ENCODE peak calls at places on chromosomes 13 and 19, in nine cellular contexts. R is activated T-cell treated with anti-CD3 and anti-CD28 coated beads for 1 hour; Y is GM23248; D is stimulated activated CD4-positive, alpha-beta T cell treated with anti-CD3 and anti-CD28 coated beads, Interleukin-1b, Interleukin-23, amount 100 ng/mL, for 48 hours; J is GM23338; L is NCI-H1092; N is activated CD8-positive, alpha-beta memory T cell treated with anti-CD3 and anti-CD28 coated beads for 48 hours; W is progenitor cell of endocrine pancreas; O is H9. M is an unnamed sample.

GRCh38 chr19:48110350-48110966 is at the start of gene PLA2G4C:
- DNase-seq in D (peak), R (peak), Y (peak), J (peak), N (peak), O (peak), L (peak), W (peak), M (peak)

GRCh38 chr19:49441210-49441959 is at the start of gene SLC17A7:
- DNase-seq in R (no peak), L (no peak), O (peak), N (no peak), W (no peak), Y (peak), D (peak), J (peak), M (no peak)

GRCh38 chr13:31037874-31038475 is 105.5 kb downstream of the TEX26 start:
- DNase-seq in R (no peak), O (no peak), Y (no peak), J (no peak), L (no peak), W (no peak), D (no peak), N (no peak), M (no peak)

GRCh38 chr19:55519461-55520311 is 17.2 kb downstream of the SBK2 start:
- DNase-seq in D (no peak), L (no peak), N (no peak), J (no peak), R (no peak), O (no peak), Y (peak), W (no peak), M (no peak)

GRCh38 chr13:44819245-44819644 is 170.0 kb downstream of the NUFIP1 start:
- DNase-seq in Y (peak), J (no peak), R (no peak), D (peak), L (no peak), O (no peak), N (no peak), W (no peak), M (no peak)

GRCh38 chr13:109154146-109154545 is 524.7 kb downstream of the MYO16 start:
- DNase-seq in R (no peak), O (no peak), W (no peak), N (no peak), J (no peak), L (no peak), Y (no peak), D (no peak), M (peak)

GRCh38 chr13:51856027-51856736 is 5.6 kb upstream of the CCDC70 start:
- DNase-seq in J (no peak), D (no peak), L (no peak), O (no peak), N (no peak), Y (no peak), W (no peak), R (no peak), M (no peak)

GRCh38 chr19:35268546-35269424 is at the start of gene USF2:
- DNase-seq in N (peak), L (peak), Y (peak), R (peak), W (peak), O (peak), D (peak), J (peak), M (peak)

GRCh38 chr13:49784886-49785570 is 7.5 kb downstream of the KPNA3 start:
- DNase-seq in W (no peak), D (no peak), O (no peak), L (no peak), R (no peak), J (no peak), N (no peak), Y (peak), M (no peak)

GRCh38 chr13:36382030-36382429 is 35.8 kb upstream of the SPART start:
- DNase-seq in D (no peak), O (no peak), R (no peak), N (no peak), W (no peak), Y (no peak), J (no peak), L (no peak), M (no peak)

GRCh38 chr19:34494601-34495000 is 13.0 kb downstream of the WTIP start:
- DNase-seq in O (no peak), W (no peak), R (no peak), D (no peak), J (no peak), L (no peak), N (no peak), Y (no peak), M (peak)

GRCh38 chr13:61410669-61411297 is 4.9 kb downstream of the PCDH20 start:
- DNase-seq in L (peak), O (no peak), W (no peak), Y (peak), J (peak), D (no peak), R (no peak), N (no peak), M (no peak)

GRCh38 chr19:7427944-7428343 is 60.9 kb downstream of the PEX11G start:
- DNase-seq in O (no peak), J (no peak), N (no peak), L (no peak), W (no peak), Y (no peak), D (no peak), R (no peak), M (no peak)

GRCh38 chr19:3648037-3648905 is 21.7 kb upstream of the CACTIN start:
- DNase-seq in D (no peak), J (no peak), N (no peak), W (no peak), L (no peak), R (no peak), Y (no peak), O (no peak), M (no peak)

GRCh38 chr19:1063030-1063908 is 3.7 kb upstream of the ARHGAP45 start:
- DNase-seq in L (no peak), W (no peak), N (no peak), R (no peak), D (peak), J (peak), O (no peak), Y (peak), M (no peak)

GRCh38 chr19:37361994-37362393 is 8.9 kb upstream of the ZNF527 start:
- DNase-seq in N (no peak), J (no peak), R (no peak), Y (peak), D (no peak), W (no peak), L (no peak), O (no peak), M (no peak)

GRCh38 chr19:53875602-53876340 is 6.2 kb upstream of the PRKCG start:
- DNase-seq in R (no peak), N (no peak), Y (no peak), D (no peak), J (no peak), W (no peak), L (no peak), O (no peak), M (no peak)

GRCh38 chr13:22926176-22927007 is 254.4 kb upstream of the SGCG start:
- DNase-seq in D (no peak), R (no peak), O (peak), Y (peak), J (peak), L (no peak), W (no peak), N (no peak), M (peak)

GRCh38 chr19:38213911-38214625 is 10.0 kb downstream of the DPF1 start:
- DNase-seq in O (no peak), N (peak), Y (peak), D (peak), R (peak), J (peak), L (no peak), W (no peak), M (no peak)